ENCODE peak calls at places on chromosomes 13 and 19, in five cellular contexts. A is H54, C is left cardiac atrium, N is caudate nucleus, F is AG09319. U is an unnamed sample.

GRCh38 chr19:12567951-12568350 is 16.7 kb upstream of the ZNF564 start:
- DNase-seq in A (no peak), C (no peak), N (no peak), F (no peak), U (no peak)

GRCh38 chr19:39679056-39679790 is 23.5 kb downstream of the LGALS16 start:
- DNase-seq in A (no peak), C (no peak), N (no peak), F (no peak), U (no peak)

GRCh38 chr13:24052547-24052981 is 108.0 kb upstream of the SPATA13 start:
- DNase-seq in A (no peak), C (no peak), N (no peak), F (no peak), U (no peak)

GRCh38 chr13:41512441-41512840 is 55.1 kb downstream of the RGCC start:
- DNase-seq in A (no peak), C (no peak), N (no peak), F (no peak), U (no peak)

GRCh38 chr13:74773263-74773662 is 639.1 kb upstream of the KLF12 start:
- DNase-seq in A (no peak), C (no peak), N (no peak), F (no peak), U (no peak)

GRCh38 chr19:14003279-14004051 is 2.7 kb downstream of the RFX1 start:
- DNase-seq in A (no peak), C (no peak), N (no peak), F (no peak), U (no peak)

GRCh38 chr19:33471111-33471996 is 50.2 kb downstream of the PEPD start:
- DNase-seq in A (no peak), C (no peak), N (no peak), F (no peak), U (no peak)

GRCh38 chr13:49444517-49445395 is 682 bp downstream of the SETDB2 start:
- DNase-seq in A (no peak), C (no peak), N (peak), F (peak), U (no peak)

GRCh38 chr13:89940383-89940782 is 1407.1 kb upstream of the MIR17HG start:
- DNase-seq in A (no peak), C (no peak), N (no peak), F (no peak), U (no peak)

GRCh38 chr19:4013886-4014540 is 6.5 kb downstream of the PIAS4 start:
- DNase-seq in A (no peak), C (no peak), N (no peak), F (no peak), U (no peak)

GRCh38 chr19:20247016-20247683 is 80.1 kb downstream of the ZNF486 start:
- DNase-seq in A (no peak), C (no peak), N (peak), F (no peak), U (peak)

GRCh38 chr19:18945297-18945696 is 4.3 kb upstream of the HOMER3 start:
- DNase-seq in A (no peak), C (no peak), N (no peak), F (no peak), U (no peak)

GRCh38 chr13:42984691-42985090 is 7.3 kb downstream of the EPSTI1 start:
- DNase-seq in A (no peak), C (no peak), N (no peak), F (no peak), U (no peak)

GRCh38 chr13:51957377-51958216 is 53.7 kb downstream of the ATP7B start:
- DNase-seq in A (no peak), C (no peak), N (no peak), F (no peak), U (no peak)

GRCh38 chr13:111862836-111863815 is 203.8 kb upstream of the SOX1 start:
- DNase-seq in A (no peak), C (no peak), N (no peak), F (no peak), U (no peak)

GRCh38 chr19:4981681-4981958 is 12.7 kb downstream of the KDM4B start:
- DNase-seq in A (no peak), C (no peak), N (no peak), F (no peak), U (no peak)

GRCh38 chr19:6164906-6165531 is 29.6 kb downstream of the ACSBG2 start:
- DNase-seq in A (no peak), C (no peak), N (no peak), F (no peak), U (no peak)

GRCh38 chr13:102405499-102406079 is 3.7 kb upstream of the FGF14 start:
- DNase-seq in A (no peak), C (no peak), N (no peak), F (no peak), U (no peak)

GRCh38 chr13:113990321-113990837 is 16.5 kb upstream of the C13orf46 start:
- DNase-seq in A (no peak), C (peak), N (no peak), F (no peak), U (no peak)

GRCh38 chr19:43561144-43561970 is 14.0 kb downstream of the XRCC1 start:
- DNase-seq in A (no peak), C (no peak), N (no peak), F (no peak), U (no peak)

GRCh38 chr13:35255241-35255640 is 221.2 kb downstream of the MAB21L1 start:
- DNase-seq in A (no peak), C (no peak), N (no peak), F (no peak), U (no peak)

GRCh38 chr19:12666305-12667048 is at the start of the genes MAN2B1 and WDR83:
- DNase-seq in A (peak), C (peak), N (peak), F (peak), U (peak)

GRCh38 chr13:114143806-114144605 is 11.6 kb upstream of the RASA3 start:
- DNase-seq in A (no peak), C (no peak), N (no peak), F (no peak), U (no peak)

GRCh38 chr13:78604782-78605611 is 1.6 kb upstream of the POU4F1 start:
- DNase-seq in A (no peak), C (no peak), N (no peak), F (no peak), U (no peak)

GRCh38 chr13:110445183-110445582 is 116.3 kb downstream of the RAB20 start:
- DNase-seq in A (no peak), C (no peak), N (no peak), F (no peak), U (no peak)

GRCh38 chr19:48090281-48090802 is 20.3 kb downstream of the PLA2G4C start:
- DNase-seq in A (no peak), C (no peak), N (no peak), F (no peak), U (no peak)

GRCh38 chr13:51801631-51802099 is 2.3 kb downstream of the DHRS12 start:
- DNase-seq in A (peak), C (peak), N (peak), F (no peak), U (peak)

GRCh38 chr13:22081430-22081829 is 410.6 kb downstream of the FGF9 start:
- DNase-seq in A (no peak), C (no peak), N (no peak), F (no peak), U (no peak)

GRCh38 chr19:49652723-49653465 is 10.9 kb downstream of the SCAF1 start:
- DNase-seq in A (no peak), C (no peak), N (no peak), F (no peak), U (no peak)

GRCh38 chr13:66410314-66410713 is 819.8 kb downstream of the PCDH9 start:
- DNase-seq in A (no peak), C (no peak), N (no peak), F (no peak), U (no peak)

GRCh38 chr13:78709028-78709427 is 50.1 kb upstream of the OBI1 start:
- DNase-seq in A (no peak), C (no peak), N (no peak), F (no peak), U (no peak)

GRCh38 chr19:16886305-16886880 is 2.4 kb upstream of the F2RL3 start:
- DNase-seq in A (no peak), C (peak), N (no peak), F (no peak), U (no peak)

GRCh38 chr19:898663-899062 is 5.4 kb downstream of the RNU6-9 start:
- DNase-seq in A (no peak), C (no peak), N (peak), F (no peak), U (peak)

GRCh38 chr19:15251749-15252397 is 19.6 kb upstream of the EPHX3 start:
- DNase-seq in A (peak), C (peak), N (no peak), F (peak), U (no peak)